ENCODE peak calls at places on chromosome 18, in ten cellular contexts. K is lower lobe of right lung, I is tibial artery, Q is heart left ventricle, V is GM23248, E is K562, P is psoas muscle, O is ovary, C is right cardiac atrium, W is transverse colon. Z is an unnamed sample.
A peak's percentile ranks its signal among the peaks of the same experiment; 100 is the strongest.

GRCh38 chr18:32308493-32309120 is 118.8 kb downstream of the MEP1B start:
- DNase-seq in K (no peak), I (peak; percentile 36), Q (no peak), V (peak; percentile 85), E (peak; percentile 24), P (no peak), O (no peak), C (no peak), W (no peak), Z (no peak)

GRCh38 chr18:70461323-70462077 is 172.7 kb downstream of the SOCS6 start:
- DNase-seq in K (no peak), I (no peak), Q (no peak), V (no peak), E (peak; percentile 53), P (no peak), O (no peak), C (no peak), W (no peak), Z (no peak)

GRCh38 chr18:45626330-45627203 is 11.3 kb downstream of the SLC14A2 start:
- DNase-seq in K (no peak), I (no peak), Q (no peak), V (peak; percentile 69), E (no peak), P (no peak), O (no peak), C (peak; percentile 19), W (no peak), Z (no peak)

GRCh38 chr18:40012931-40013609 is 1942.0 kb upstream of the PIK3C3 start:
- DNase-seq in K (no peak), I (no peak), Q (no peak), V (peak; percentile 18), E (no peak), P (no peak), O (no peak), C (no peak), W (no peak), Z (no peak)

GRCh38 chr18:79336556-79337142 is 59.1 kb upstream of the NFATC1 start:
- DNase-seq in K (no peak), I (no peak), Q (no peak), V (no peak), E (no peak), P (no peak), O (no peak), C (no peak), W (no peak), Z (no peak)

GRCh38 chr18:12424252-12424651 is 16.5 kb downstream of the PRELID3A start:
- DNase-seq in K (no peak), I (no peak), Q (no peak), V (no peak), E (no peak), P (no peak), O (no peak), C (no peak), W (no peak), Z (no peak)

GRCh38 chr18:44895176-44895798 is 214.6 kb downstream of the SETBP1 start:
- DNase-seq in K (no peak), I (peak; percentile 46), Q (peak; percentile 40), V (peak; percentile 52), E (peak; percentile 44), P (peak; percentile 35), O (no peak), C (peak; percentile 24), W (peak; percentile 76), Z (no peak)

GRCh38 chr18:11887305-11888262 is 20.5 kb downstream of the MPPE1 start:
- DNase-seq in K (no peak), I (no peak), Q (no peak), V (no peak), E (no peak), P (no peak), O (no peak), C (no peak), W (peak; percentile 39), Z (no peak)

GRCh38 chr18:78627546-78628315 is 351.9 kb upstream of the SALL3 start:
- DNase-seq in K (no peak), I (no peak), Q (no peak), V (no peak), E (no peak), P (no peak), O (no peak), C (no peak), W (no peak), Z (no peak)

GRCh38 chr18:58310517-58310916 is 266.5 kb downstream of the NEDD4L start:
- DNase-seq in K (peak; percentile 89), I (no peak), Q (peak; percentile 86), V (no peak), E (no peak), P (peak; percentile 32), O (no peak), C (peak; percentile 48), W (peak; percentile 87), Z (peak; percentile 25)

GRCh38 chr18:79465392-79465991 is 69.8 kb downstream of the NFATC1 start:
- DNase-seq in K (no peak), I (no peak), Q (peak; percentile 53), V (no peak), E (no peak), P (no peak), O (no peak), C (no peak), W (peak; percentile 43), Z (no peak)

GRCh38 chr18:8367217-8367988 is 241.8 kb upstream of the RAB12 start:
- DNase-seq in K (peak; percentile 62), I (no peak), Q (peak; percentile 30), V (peak; percentile 38), E (peak; percentile 41), P (peak; percentile 39), O (peak; percentile 70), C (peak; percentile 27), W (peak; percentile 31), Z (no peak)

GRCh38 chr18:13369756-13370510 is 151.4 kb downstream of the LDLRAD4 start:
- DNase-seq in K (no peak), I (no peak), Q (no peak), V (no peak), E (no peak), P (no peak), O (no peak), C (no peak), W (peak; percentile 76), Z (no peak)

GRCh38 chr18:56825312-56825711 is 174.2 kb downstream of the WDR7 start:
- DNase-seq in K (no peak), I (no peak), Q (no peak), V (no peak), E (no peak), P (no peak), O (no peak), C (no peak), W (no peak), Z (no peak)

GRCh38 chr18:7566587-7567486 is at the start of gene PTPRM:
- DNase-seq in K (peak; percentile 89), I (peak; percentile 95), Q (peak; percentile 95), V (peak; percentile 95), E (peak; percentile 79), P (peak; percentile 94), O (peak; percentile 87), C (peak; percentile 93), W (peak; percentile 72), Z (peak; percentile 87)

GRCh38 chr18:71362140-71362539 is 1073.3 kb downstream of the SOCS6 start:
- DNase-seq in K (no peak), I (no peak), Q (no peak), V (no peak), E (no peak), P (no peak), O (no peak), C (no peak), W (no peak), Z (no peak)

GRCh38 chr18:58216071-58216471 is 172.0 kb downstream of the NEDD4L start:
- DNase-seq in K (no peak), I (no peak), Q (no peak), V (peak; percentile 59), E (peak; percentile 20), P (no peak), O (no peak), C (no peak), W (peak; percentile 44), Z (peak; percentile 62)

GRCh38 chr18:77250501-77250925 is 865 bp downstream of the GALR1 start:
- DNase-seq in K (no peak), I (no peak), Q (no peak), V (no peak), E (no peak), P (no peak), O (no peak), C (no peak), W (no peak), Z (no peak)
- H3K27me3 ChIP-seq in K (peaks cover 76% of the 10 kb centered on the region), I (no peaks in the 10 kb centered on the region), Q (peaks cover 67% of the 10 kb centered on the region), V (peaks cover 51% of the 10 kb centered on the region), E (no peaks in the 10 kb centered on the region), P (peaks cover 21% of the 10 kb centered on the region), O (no peaks in the 10 kb centered on the region), C (no peaks in the 10 kb centered on the region), W (peaks cover 69% of the 10 kb centered on the region), Z (peaks cover 31% of the 10 kb centered on the region)

GRCh38 chr18:55501594-55502345 is 86.2 kb downstream of the TCF4 start:
- DNase-seq in K (no peak), I (no peak), Q (no peak), V (no peak), E (no peak), P (no peak), O (no peak), C (no peak), W (no peak), Z (no peak)
- H3K4me1 ChIP-seq in K (peaks cover 13% of the 10 kb centered on the region), I (peaks cover 6% of the 10 kb centered on the region), Q (peaks cover 11% of the 10 kb centered on the region), V (peaks cover 37% of the 10 kb centered on the region), E (no peaks in the 10 kb centered on the region), P (peaks cover 30% of the 10 kb centered on the region), O (peaks cover 5% of the 10 kb centered on the region), C (no peaks in the 10 kb centered on the region), W (no peaks in the 10 kb centered on the region), Z (peaks cover 13% of the 10 kb centered on the region)

DNA sequence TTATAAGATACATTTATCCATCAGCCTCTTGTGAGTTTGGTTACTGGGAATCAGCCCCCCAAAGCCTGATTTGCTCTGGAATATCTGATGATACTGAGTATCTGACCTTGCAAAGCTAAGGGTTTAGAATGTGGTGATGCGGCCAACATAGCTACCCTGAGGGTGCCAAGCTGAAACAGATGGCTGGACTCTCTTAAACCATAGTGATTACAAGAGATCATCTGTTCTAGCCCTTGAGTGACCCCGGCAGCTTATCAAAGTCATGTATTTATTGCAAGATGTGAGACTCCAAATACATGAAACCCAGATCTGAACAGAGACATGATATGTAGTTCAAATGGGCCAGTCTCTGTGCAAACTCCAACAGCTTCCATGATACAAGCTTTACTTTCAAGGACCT is 78.2 kb upstream of the CABLES1 start:
- DNase-seq in K (no peak), I (no peak), Q (no peak), V (no peak), E (no peak), P (no peak), O (no peak), C (no peak), W (no peak), Z (no peak)
- H3K27me3 ChIP-seq in K (no peaks in the 10 kb centered on the region), I (no peaks in the 10 kb centered on the region), Q (peaks cover 4% of the 10 kb centered on the region), V (no peaks in the 10 kb centered on the region), E (peaks cover 50% of the 10 kb centered on the region), P (peaks cover 3% of the 10 kb centered on the region), O (no peaks in the 10 kb centered on the region), C (no peaks in the 10 kb centered on the region), W (no peaks in the 10 kb centered on the region), Z (no peaks in the 10 kb centered on the region)

GRCh38 chr18:63291278-63291677 is 28.3 kb downstream of the BCL2 start:
- DNase-seq in K (no peak), I (no peak), Q (no peak), V (no peak), E (no peak), P (no peak), O (no peak), C (no peak), W (no peak), Z (no peak)
- H3K4me1 ChIP-seq in K (peaks cover 24% of the 10 kb centered on the region), I (peaks cover 24% of the 10 kb centered on the region), Q (no peaks in the 10 kb centered on the region), V (no peaks in the 10 kb centered on the region), E (no peaks in the 10 kb centered on the region), P (peaks cover 64% of the 10 kb centered on the region), O (peaks cover 43% of the 10 kb centered on the region), C (peaks cover 11% of the 10 kb centered on the region), W (peaks cover 4% of the 10 kb centered on the region), Z (no peaks in the 10 kb centered on the region)

Z was measured in adrenal gland.